ENCODE peak calls at places on chromosomes 5 and 9, in nine cellular contexts. One of them, this sample, is unnamed.
A peak's percentile ranks its signal among the peaks of the same experiment; 100 is the strongest.

GRCh38 chr9:132381966-132382541 is 24.6 kb downstream of the TTF1 start:
- DNase-seq in sigmoid colon: no peak
- DNase-seq in K562: no peak
- DNase-seq in thyroid gland: no peak
- DNase-seq in lower leg skin: no peak
- DNase-seq in body of pancreas: peak; percentile 25
- DNase-seq in testis: no peak
- DNase-seq in breast epithelium: no peak
- DNase-seq in tibial nerve: no peak
- DNase-seq in this sample: no peak

GRCh38 chr9:81080900-81081299 is 608.4 kb downstream of the TLE1 start:
- DNase-seq in sigmoid colon: no peak
- DNase-seq in K562: no peak
- DNase-seq in thyroid gland: no peak
- DNase-seq in lower leg skin: no peak
- DNase-seq in body of pancreas: no peak
- DNase-seq in testis: no peak
- DNase-seq in breast epithelium: no peak
- DNase-seq in tibial nerve: no peak
- DNase-seq in this sample: no peak

GRCh38 chr5:127960126-127960744 is 123.3 kb upstream of the SLC12A2 start:
- DNase-seq in sigmoid colon: no peak
- DNase-seq in K562: no peak
- DNase-seq in thyroid gland: no peak
- DNase-seq in lower leg skin: no peak
- DNase-seq in body of pancreas: no peak
- DNase-seq in testis: no peak
- DNase-seq in breast epithelium: no peak
- DNase-seq in tibial nerve: no peak
- DNase-seq in this sample: no peak

GRCh38 chr5:43854697-43855292 is 251.8 kb downstream of the NNT start:
- DNase-seq in sigmoid colon: no peak
- DNase-seq in K562: no peak
- DNase-seq in thyroid gland: no peak
- DNase-seq in lower leg skin: no peak
- DNase-seq in body of pancreas: no peak
- DNase-seq in testis: no peak
- DNase-seq in breast epithelium: no peak
- DNase-seq in tibial nerve: no peak
- DNase-seq in this sample: no peak

GRCh38 chr9:5846501-5846921 is 13.6 kb upstream of the ERMP1 start:
- DNase-seq in sigmoid colon: no peak
- DNase-seq in K562: no peak
- DNase-seq in thyroid gland: no peak
- DNase-seq in lower leg skin: no peak
- DNase-seq in body of pancreas: no peak
- DNase-seq in testis: no peak
- DNase-seq in breast epithelium: no peak
- DNase-seq in tibial nerve: no peak
- DNase-seq in this sample: no peak

GRCh38 chr9:27162045-27162444 is 53.0 kb downstream of the TEK start:
- DNase-seq in sigmoid colon: no peak
- DNase-seq in K562: no peak
- DNase-seq in thyroid gland: no peak
- DNase-seq in lower leg skin: no peak
- DNase-seq in body of pancreas: no peak
- DNase-seq in testis: no peak
- DNase-seq in breast epithelium: no peak
- DNase-seq in tibial nerve: no peak
- DNase-seq in this sample: no peak

GRCh38 chr9:13181652-13182051 is 97.8 kb downstream of the MPDZ start:
- DNase-seq in sigmoid colon: no peak
- DNase-seq in K562: no peak
- DNase-seq in thyroid gland: no peak
- DNase-seq in lower leg skin: no peak
- DNase-seq in body of pancreas: no peak
- DNase-seq in testis: no peak
- DNase-seq in breast epithelium: peak; percentile 53
- DNase-seq in tibial nerve: no peak
- DNase-seq in this sample: no peak

GRCh38 chr9:28445211-28445610 is 871.9 kb upstream of the C9orf72 start:
- DNase-seq in sigmoid colon: no peak
- DNase-seq in K562: no peak
- DNase-seq in thyroid gland: no peak
- DNase-seq in lower leg skin: no peak
- DNase-seq in body of pancreas: no peak
- DNase-seq in testis: no peak
- DNase-seq in breast epithelium: no peak
- DNase-seq in tibial nerve: no peak
- DNase-seq in this sample: no peak

GRCh38 chr5:13985736-13986418 is 41.4 kb upstream of the DNAH5 start:
- DNase-seq in sigmoid colon: no peak
- DNase-seq in K562: no peak
- DNase-seq in thyroid gland: no peak
- DNase-seq in lower leg skin: no peak
- DNase-seq in body of pancreas: no peak
- DNase-seq in testis: no peak
- DNase-seq in breast epithelium: no peak
- DNase-seq in tibial nerve: no peak
- DNase-seq in this sample: no peak

GRCh38 chr9:114777841-114778240 is 28.0 kb downstream of the TNFSF15 start:
- DNase-seq in sigmoid colon: no peak
- DNase-seq in K562: no peak
- DNase-seq in thyroid gland: no peak
- DNase-seq in lower leg skin: no peak
- DNase-seq in body of pancreas: no peak
- DNase-seq in testis: no peak
- DNase-seq in breast epithelium: no peak
- DNase-seq in tibial nerve: no peak
- DNase-seq in this sample: no peak

GRCh38 chr9:34684145-34684544 is 6.9 kb downstream of the CCL19 start:
- DNase-seq in sigmoid colon: no peak
- DNase-seq in K562: no peak
- DNase-seq in thyroid gland: no peak
- DNase-seq in lower leg skin: no peak
- DNase-seq in body of pancreas: no peak
- DNase-seq in testis: no peak
- DNase-seq in breast epithelium: no peak
- DNase-seq in tibial nerve: no peak
- DNase-seq in this sample: no peak

GRCh38 chr5:65161655-65162054 is 320.1 kb downstream of the ADAMTS6 start:
- DNase-seq in sigmoid colon: no peak
- DNase-seq in K562: no peak
- DNase-seq in thyroid gland: no peak
- DNase-seq in lower leg skin: no peak
- DNase-seq in body of pancreas: no peak
- DNase-seq in testis: no peak
- DNase-seq in breast epithelium: no peak
- DNase-seq in tibial nerve: no peak
- DNase-seq in this sample: no peak

GRCh38 chr5:154110781-154111180 is 72.0 kb downstream of the MFAP3 start:
- DNase-seq in sigmoid colon: no peak
- DNase-seq in K562: no peak
- DNase-seq in thyroid gland: no peak
- DNase-seq in lower leg skin: no peak
- DNase-seq in body of pancreas: no peak
- DNase-seq in testis: no peak
- DNase-seq in breast epithelium: no peak
- DNase-seq in tibial nerve: no peak
- DNase-seq in this sample: no peak

GRCh38 chr5:104126980-104127379 is 564.4 kb upstream of the NUDT12 start:
- DNase-seq in sigmoid colon: no peak
- DNase-seq in K562: no peak
- DNase-seq in thyroid gland: no peak
- DNase-seq in lower leg skin: no peak
- DNase-seq in body of pancreas: no peak
- DNase-seq in testis: no peak
- DNase-seq in breast epithelium: no peak
- DNase-seq in tibial nerve: no peak
- DNase-seq in this sample: no peak

GRCh38 chr5:946720-947625 is 54.3 kb downstream of the TRIP13 start:
- DNase-seq in sigmoid colon: no peak
- DNase-seq in K562: no peak
- DNase-seq in thyroid gland: no peak
- DNase-seq in lower leg skin: peak; percentile 83
- DNase-seq in body of pancreas: no peak
- DNase-seq in testis: no peak
- DNase-seq in breast epithelium: no peak
- DNase-seq in tibial nerve: no peak
- DNase-seq in this sample: no peak

GRCh38 chr5:76404694-76405306 is 1.7 kb downstream of the IQGAP2 start:
- DNase-seq in sigmoid colon: no peak
- DNase-seq in K562: peak; percentile 20
- DNase-seq in thyroid gland: no peak
- DNase-seq in lower leg skin: no peak
- DNase-seq in body of pancreas: no peak
- DNase-seq in testis: no peak
- DNase-seq in breast epithelium: no peak
- DNase-seq in tibial nerve: no peak
- DNase-seq in this sample: no peak

GRCh38 chr5:125575561-125576504 is 829.4 kb upstream of the ZNF608 start:
- DNase-seq in sigmoid colon: peak; percentile 69
- DNase-seq in K562: no peak
- DNase-seq in thyroid gland: peak; percentile 23
- DNase-seq in lower leg skin: no peak
- DNase-seq in body of pancreas: no peak
- DNase-seq in testis: no peak
- DNase-seq in breast epithelium: no peak
- DNase-seq in tibial nerve: no peak
- DNase-seq in this sample: no peak
- TF ChIP-seq CTCF in sigmoid colon: no peak
- TF ChIP-seq CTCF in K562: no peak
- TF ChIP-seq CTCF in thyroid gland: no peak
- TF ChIP-seq CTCF in lower leg skin: no peak
- TF ChIP-seq CTCF in body of pancreas: no peak
- TF ChIP-seq CTCF in testis: no peak
- TF ChIP-seq CTCF in breast epithelium: no peak
- TF ChIP-seq CTCF in tibial nerve: no peak
- TF ChIP-seq CTCF in this sample: no peak

DNA sequence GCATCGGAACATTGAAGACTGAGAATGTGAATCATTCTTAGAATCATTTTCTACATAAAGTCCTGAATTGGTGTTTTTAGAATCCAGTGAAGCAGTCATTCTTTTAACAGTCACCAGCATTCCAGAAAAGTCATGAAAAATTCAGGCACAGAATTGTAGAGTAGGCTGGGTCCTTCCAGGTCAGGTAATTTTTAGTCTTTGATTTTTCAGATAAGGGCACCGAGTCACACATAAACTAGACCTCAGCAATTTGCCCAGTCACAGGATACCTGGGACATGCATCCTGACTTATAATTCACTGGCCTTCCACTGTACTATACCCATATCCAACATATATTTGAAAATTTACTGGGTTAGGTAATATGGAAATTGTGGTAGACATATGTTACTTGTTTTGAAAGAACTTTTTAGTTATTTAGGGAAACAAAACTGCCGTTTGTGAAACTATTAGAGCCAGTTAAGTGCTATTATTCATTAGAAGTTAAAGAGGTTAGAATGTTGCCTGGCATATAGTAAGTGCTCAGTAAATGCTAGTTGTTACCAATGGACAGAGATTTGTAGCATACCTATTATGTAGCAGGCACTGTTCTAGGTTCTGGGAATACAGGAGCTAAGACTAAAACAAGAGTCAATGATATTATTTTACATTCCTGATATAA is 10.9 kb downstream of the MAN2A1 start:
- DNase-seq in sigmoid colon: no peak
- DNase-seq in K562: no peak
- DNase-seq in thyroid gland: no peak
- DNase-seq in lower leg skin: no peak
- DNase-seq in body of pancreas: no peak
- DNase-seq in testis: no peak
- DNase-seq in breast epithelium: no peak
- DNase-seq in tibial nerve: no peak
- DNase-seq in this sample: no peak
- TF ChIP-seq POLR2A in sigmoid colon: no peak
- TF ChIP-seq POLR2A in K562: no peak
- TF ChIP-seq POLR2A in thyroid gland: no peak
- TF ChIP-seq POLR2A in lower leg skin: no peak
- TF ChIP-seq POLR2A in body of pancreas: no peak
- TF ChIP-seq POLR2A in testis: no peak
- TF ChIP-seq POLR2A in breast epithelium: no peak
- TF ChIP-seq POLR2A in tibial nerve: no peak
- TF ChIP-seq POLR2A in this sample: no peak

DNA sequence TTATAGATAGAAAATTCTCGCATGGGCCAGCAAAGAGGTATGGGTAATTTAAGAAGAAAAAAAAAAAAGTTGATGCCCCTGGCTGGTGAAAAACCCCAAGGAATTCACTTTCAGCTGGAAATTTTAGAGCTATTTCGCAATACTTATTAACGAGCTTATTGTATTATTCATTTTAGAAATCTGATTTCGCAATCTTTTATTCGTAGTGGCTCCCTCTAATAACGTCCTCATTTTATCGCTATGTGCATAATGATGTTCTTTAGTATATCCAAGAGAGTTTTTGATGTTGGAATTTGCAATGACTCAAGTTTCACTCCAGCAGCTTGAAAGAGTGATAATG is 18.4 kb upstream of the FER start:
- DNase-seq in sigmoid colon: no peak
- DNase-seq in K562: no peak
- DNase-seq in thyroid gland: no peak
- DNase-seq in lower leg skin: no peak
- DNase-seq in body of pancreas: no peak
- DNase-seq in testis: no peak
- DNase-seq in breast epithelium: no peak
- DNase-seq in tibial nerve: no peak
- DNase-seq in this sample: no peak
- H3K4me3 ChIP-seq in sigmoid colon: no peak overlapping the region
- H3K4me3 ChIP-seq in K562: peak overlapping the region; percentile 56
- H3K4me3 ChIP-seq in thyroid gland: no peak overlapping the region
- H3K4me3 ChIP-seq in lower leg skin: no peak overlapping the region
- H3K4me3 ChIP-seq in body of pancreas: no peak overlapping the region
- H3K4me3 ChIP-seq in testis: no peak overlapping the region
- H3K4me3 ChIP-seq in breast epithelium: no peak overlapping the region
- H3K4me3 ChIP-seq in tibial nerve: peak overlapping the region; percentile 61
- H3K4me3 ChIP-seq in this sample: peak overlapping the region; percentile 89

DNA sequence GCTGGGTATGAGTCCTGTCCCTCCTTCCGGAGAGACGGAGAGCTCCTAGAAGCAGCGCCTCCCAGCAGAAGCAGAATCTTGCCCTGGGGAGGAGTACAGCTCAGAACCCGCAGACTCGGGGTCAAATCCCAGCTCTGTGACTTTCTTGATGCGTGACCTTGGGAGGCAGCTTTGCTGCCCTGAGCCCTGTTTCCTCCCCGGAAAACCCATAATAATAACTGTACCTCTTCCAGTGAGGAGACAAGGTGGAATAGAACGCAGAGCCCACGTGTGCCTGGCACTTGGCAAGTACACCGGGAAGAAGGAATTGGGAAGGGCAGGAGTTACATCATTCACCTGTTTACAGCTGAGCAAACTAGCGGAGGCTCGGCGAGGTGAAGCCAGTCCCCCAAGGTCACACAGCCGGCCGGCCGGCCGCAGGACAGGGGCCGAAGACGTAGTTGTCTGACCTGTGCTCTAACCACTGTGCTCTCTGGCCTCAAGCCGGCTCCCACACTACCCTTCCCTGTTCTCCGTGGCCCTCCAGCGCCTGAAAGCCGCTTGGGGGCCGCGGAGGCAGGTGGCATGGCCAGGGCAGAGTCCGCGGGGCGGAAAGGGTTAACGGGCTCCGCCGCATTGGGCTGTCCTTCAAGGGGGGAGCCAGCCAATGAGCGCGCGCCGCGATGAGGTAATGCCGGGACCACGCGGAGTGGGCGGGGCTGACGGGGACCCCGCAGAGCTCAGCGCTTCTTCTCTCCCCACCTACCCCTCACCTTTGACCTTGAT is 125.3 kb downstream of the C9orf50 start:
- DNase-seq in sigmoid colon: peak; percentile 97
- DNase-seq in K562: peak; percentile 98
- DNase-seq in thyroid gland: peak; percentile 91
- DNase-seq in lower leg skin: peak; percentile 98
- DNase-seq in body of pancreas: peak; percentile 97
- DNase-seq in testis: peak; percentile 97
- DNase-seq in breast epithelium: peak; percentile 96
- DNase-seq in tibial nerve: peak; percentile 94
- DNase-seq in this sample: peak; percentile 96
- TF ChIP-seq CTCF in sigmoid colon: no peak
- TF ChIP-seq CTCF in K562: no peak
- TF ChIP-seq CTCF in thyroid gland: no peak
- TF ChIP-seq CTCF in lower leg skin: no peak
- TF ChIP-seq CTCF in body of pancreas: no peak
- TF ChIP-seq CTCF in testis: no peak
- TF ChIP-seq CTCF in breast epithelium: no peak
- TF ChIP-seq CTCF in tibial nerve: no peak
- TF ChIP-seq CTCF in this sample: no peak